ENCODE peak calls at places on chromosomes 16 and 17, in six cellular contexts. R, L, N, G, H and Z are unnamed samples.
A peak's percentile ranks its signal among the peaks of the same experiment; 100 is the strongest.

GRCh38 chr17:42133461-42134041 is 10.9 kb downstream of the HSPB9 start:
- DNase-seq in R (no peak), L (no peak), N (no peak), G (no peak), H (no peak), Z (peak; percentile 59)

GRCh38 chr17:59439261-59439660 is 107.8 kb downstream of the YPEL2 start:
- DNase-seq in R (no peak), L (no peak), N (no peak), G (no peak), H (no peak), Z (no peak)

GRCh38 chr17:17750881-17751280 is 69.6 kb downstream of the RAI1 start:
- DNase-seq in R (no peak), L (peak; percentile 47), N (no peak), G (no peak), H (no peak), Z (peak; percentile 57)

GRCh38 chr16:4011225-4011939 is 104.9 kb downstream of the ADCY9 start:
- DNase-seq in R (no peak), L (no peak), N (no peak), G (no peak), H (peak; percentile 72), Z (no peak)

GRCh38 chr17:6450926-6451717 is 6.9 kb downstream of the PIMREG start:
- DNase-seq in R (no peak), L (no peak), N (no peak), G (peak; percentile 13), H (no peak), Z (no peak)

GRCh38 chr17:39632153-39632941 is 4.6 kb upstream of the STARD3 start:
- DNase-seq in R (no peak), L (no peak), N (no peak), G (no peak), H (no peak), Z (no peak)

GRCh38 chr16:4032768-4033167 is 83.5 kb downstream of the ADCY9 start:
- DNase-seq in R (no peak), L (no peak), N (no peak), G (no peak), H (no peak), Z (no peak)

GRCh38 chr16:67445913-67446907 is 15.3 kb downstream of the HSD11B2 start:
- DNase-seq in R (no peak), L (no peak), N (peak; percentile 95), G (no peak), H (no peak), Z (no peak)

GRCh38 chr17:45777388-45777787 is 6.7 kb upstream of the CRHR1 start:
- DNase-seq in R (no peak), L (no peak), N (no peak), G (no peak), H (no peak), Z (no peak)

GRCh38 chr17:74731347-74731605 is 5.8 kb upstream of the RAB37 start:
- DNase-seq in R (no peak), L (no peak), N (no peak), G (no peak), H (no peak), Z (no peak)

GRCh38 chr17:5286846-5287245 is 4.8 kb downstream of the RABEP1 start:
- DNase-seq in R (no peak), L (no peak), N (no peak), G (no peak), H (no peak), Z (no peak)

GRCh38 chr17:77312061-77312684 is 171.4 kb downstream of the SEC14L1 start:
- DNase-seq in R (no peak), L (no peak), N (no peak), G (no peak), H (no peak), Z (no peak)

GRCh38 chr16:67198238-67198734 is 645 bp upstream of the ELMO3 start:
- DNase-seq in R (no peak), L (no peak), N (no peak), G (no peak), H (peak; percentile 73), Z (no peak)

GRCh38 chr16:26765087-26765486 is 301.6 kb upstream of the C16orf82 start:
- DNase-seq in R (peak; percentile 24), L (no peak), N (peak; percentile 13), G (peak; percentile 56), H (peak; percentile 49), Z (peak; percentile 6)

GRCh38 chr17:892958-893357 is 86.6 kb downstream of the NXN start:
- DNase-seq in R (no peak), L (no peak), N (no peak), G (no peak), H (no peak), Z (no peak)

GRCh38 chr16:22206013-22206846 is at the start of gene EEF2K:
- DNase-seq in R (peak; percentile 88), L (peak; percentile 83), N (peak; percentile 93), G (peak; percentile 93), H (peak; percentile 83), Z (peak; percentile 90)

GRCh38 chr17:57545836-57546305 is 199.2 kb downstream of the CCDC182 start:
- DNase-seq in R (no peak), L (no peak), N (no peak), G (no peak), H (no peak), Z (no peak)

GRCh38 chr17:32253117-32253611 is 12.5 kb upstream of the RHBDL3 start:
- DNase-seq in R (peak; percentile 68), L (no peak), N (peak; percentile 70), G (peak; percentile 79), H (peak; percentile 92), Z (peak; percentile 60)

GRCh38 chr17:34637548-34638525 is 58.5 kb downstream of the TMEM132E start:
- DNase-seq in R (peak; percentile 92), L (no peak), N (peak; percentile 45), G (peak; percentile 83), H (peak; percentile 89), Z (peak; percentile 82)

GRCh38 chr17:6350806-6351205 is 84.1 kb downstream of the AIPL1 start:
- DNase-seq in R (no peak), L (no peak), N (no peak), G (no peak), H (no peak), Z (no peak)

GRCh38 chr17:16406742-16407674 is 8.4 kb upstream of the TRPV2 start:
- DNase-seq in R (peak; percentile 50), L (peak; percentile 43), N (no peak), G (peak; percentile 26), H (peak; percentile 88), Z (no peak)

GRCh38 chr16:75928295-75928694 is 202.0 kb upstream of the CPHXL start:
- DNase-seq in R (no peak), L (no peak), N (no peak), G (no peak), H (no peak), Z (no peak)

GRCh38 chr16:11561440-11561797 is 25.3 kb downstream of the LITAF start:
- DNase-seq in R (no peak), L (no peak), N (no peak), G (no peak), H (no peak), Z (no peak)

GRCh38 chr17:50150354-50151040 is at the start of gene PPP1R9B:
- DNase-seq in R (no peak), L (no peak), N (no peak), G (no peak), H (no peak), Z (no peak)

GRCh38 chr17:77396610-77397009 is 255.8 kb downstream of the SEC14L1 start:
- DNase-seq in R (no peak), L (no peak), N (no peak), G (no peak), H (no peak), Z (no peak)

GRCh38 chr16:54521327-54521726 is 234.7 kb upstream of the IRX3 start:
- DNase-seq in R (no peak), L (no peak), N (no peak), G (no peak), H (no peak), Z (no peak)

GRCh38 chr16:68901910-68902309 is 58.6 kb downstream of the TANGO6 start:
- DNase-seq in R (no peak), L (no peak), N (no peak), G (no peak), H (no peak), Z (no peak)
- TF ChIP-seq POLR2AphosphoS5 in R (no peak), L (no peak), N (no peak), G (no peak), H (no peak), Z (no peak)

GRCh38 chr17:2719861-2720260 is 8.3 kb upstream of the CLUH start:
- DNase-seq in R (no peak), L (no peak), N (no peak), G (no peak), H (no peak), Z (no peak)
- TF ChIP-seq TAF1 in R (no peak), L (no peak), N (no peak), G (no peak), H (no peak), Z (no peak)

GRCh38 chr17:46785696-46786095 is 32.8 kb downstream of the WNT3 start:
- DNase-seq in R (no peak), L (no peak), N (no peak), G (peak; percentile 60), H (no peak), Z (no peak)
- TF ChIP-seq POLR2A in R (no peak), L (no peak), N (no peak), G (no peak), H (no peak), Z (no peak)

DNA sequence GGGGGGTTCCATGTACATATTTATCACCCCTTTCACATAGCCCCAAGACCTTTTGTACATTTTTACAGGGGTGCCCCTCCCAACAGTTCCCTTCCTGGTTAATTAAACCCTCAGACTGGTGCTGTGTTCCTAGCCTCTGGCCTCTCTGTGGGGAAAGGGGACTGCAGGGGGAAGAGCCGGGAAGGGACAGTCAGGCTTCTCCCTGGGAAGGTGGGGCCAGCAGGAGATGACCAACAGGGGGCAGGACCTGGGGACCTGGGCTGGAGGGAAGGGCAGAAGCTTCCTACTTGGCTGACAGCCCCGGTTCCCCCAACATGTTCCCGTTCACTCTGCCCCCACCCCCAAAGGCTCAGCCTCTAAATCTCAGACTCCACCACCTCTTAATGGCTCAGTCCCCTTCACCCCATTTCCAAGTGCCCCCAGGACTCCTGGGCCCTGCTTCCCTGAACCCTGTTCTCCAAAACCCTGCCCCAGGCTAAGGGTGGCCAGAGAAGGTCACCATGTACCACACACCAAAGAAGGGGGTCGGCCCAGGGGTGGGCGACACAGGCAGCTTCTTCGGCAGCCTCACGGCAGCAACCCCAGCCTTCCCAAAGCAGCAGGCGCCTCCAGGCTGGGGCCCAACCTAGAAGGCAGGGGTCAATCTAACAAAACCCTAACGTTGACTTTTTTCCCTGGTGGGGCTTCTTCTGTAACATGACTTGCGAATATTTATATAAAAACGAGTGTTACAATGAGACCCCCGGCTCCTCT is 12.0 kb downstream of the FBRS start:
- DNase-seq in R (no peak), L (no peak), N (no peak), G (no peak), H (no peak), Z (no peak)
- TF ChIP-seq POLR2AphosphoS5 in R (peak; percentile 48), L (no peak), N (no peak), G (no peak), H (no peak), Z (peak; percentile 58)

DNA sequence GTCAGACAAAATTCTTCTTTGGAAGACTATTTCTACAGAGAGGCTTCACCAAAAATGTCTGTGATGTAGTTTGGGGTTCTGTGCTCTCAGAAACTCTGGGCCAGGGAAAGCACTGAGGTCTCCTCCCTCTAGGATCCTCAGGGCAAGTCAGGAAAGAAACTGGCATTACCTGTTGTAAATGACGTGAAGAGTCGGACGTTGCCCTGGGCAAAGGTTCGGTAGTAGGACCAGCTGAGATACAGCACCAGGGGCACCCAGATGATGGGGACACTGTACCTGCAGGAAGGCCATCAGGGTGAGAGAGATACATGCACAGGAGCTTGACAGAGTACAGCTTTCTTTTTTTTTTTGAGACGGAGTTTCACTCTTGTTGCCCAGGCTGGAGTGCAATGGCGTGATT is 25.4 kb upstream of the MLKL start:
- DNase-seq in R (no peak), L (no peak), N (no peak), G (no peak), H (no peak), Z (no peak)
- TF ChIP-seq TAF1 in R (no peak), L (no peak), N (no peak), G (no peak), H (no peak), Z (no peak)